ENCODE peak calls at places on chromosome 21, in four cellular contexts. G is K562, X is HepG2, B is GM12878. O is an unnamed sample.

GRCh38 chr21:42436914-42437313 is 33.2 kb downstream of the UBASH3A start:
- DNase-seq in G (no peak), X (no peak), B (no peak), O (no peak)

GRCh38 chr21:38669186-38669585 is 136.5 kb upstream of the ETS2 start:
- DNase-seq in G (peak), X (peak), B (no peak), O (no peak)

GRCh38 chr21:16773206-16773605 is 739.6 kb upstream of the CXADR start:
- DNase-seq in G (no peak), X (no peak), B (no peak), O (no peak)

GRCh38 chr21:21003701-21004100 is 5.5 kb downstream of the NCAM2 start:
- DNase-seq in G (peak), X (peak), B (no peak), O (peak)

GRCh38 chr21:39781331-39781730 is 36.3 kb downstream of the IGSF5 start:
- DNase-seq in G (no peak), X (no peak), B (no peak), O (no peak)

GRCh38 chr21:35291963-35292627 is 243.0 kb upstream of the RUNX1 start:
- DNase-seq in G (no peak), X (no peak), B (no peak), O (no peak)

GRCh38 chr21:31203371-31204054 is 140.5 kb downstream of the TIAM1 start:
- DNase-seq in G (no peak), X (no peak), B (no peak), O (peak)

GRCh38 chr21:36888466-36888865 is 78.0 kb downstream of the HLCS start:
- DNase-seq in G (peak), X (no peak), B (no peak), O (no peak)

GRCh38 chr21:14383596-14384210 is 757 bp upstream of the HSPA13 start:
- DNase-seq in G (peak), X (no peak), B (peak), O (no peak)

GRCh38 chr21:31111093-31111492 is 72.8 kb upstream of the KRTAP19-8 start:
- DNase-seq in G (no peak), X (no peak), B (no peak), O (no peak)

GRCh38 chr21:36699026-36699545 is at the start of gene SIM2:
- DNase-seq in G (peak), X (no peak), B (no peak), O (peak)

GRCh38 chr21:37452222-37452621 is 85.6 kb downstream of the DYRK1A start:
- DNase-seq in G (no peak), X (no peak), B (no peak), O (no peak)

GRCh38 chr21:17585875-17586450 is 26.7 kb downstream of the BTG3 start:
- DNase-seq in G (peak), X (peak), B (no peak), O (peak)

GRCh38 chr21:17467392-17467791 is 45.5 kb upstream of the CXADR start:
- DNase-seq in G (no peak), X (peak), B (no peak), O (no peak)

GRCh38 chr21:41112740-41113692 is 54.9 kb upstream of the BACE2 start:
- DNase-seq in G (no peak), X (no peak), B (no peak), O (no peak)

GRCh38 chr21:39633043-39633442 is 20.3 kb downstream of the B3GALT5 start:
- DNase-seq in G (no peak), X (no peak), B (no peak), O (peak)

GRCh38 chr21:42683371-42684108 is 30.1 kb downstream of the PDE9A start:
- DNase-seq in G (no peak), X (no peak), B (no peak), O (no peak)

GRCh38 chr21:42227909-42228708 is 9.2 kb downstream of the ABCG1 start:
- DNase-seq in G (peak), X (peak), B (peak), O (peak)

GRCh38 chr21:36164427-36164784 is 7.8 kb downstream of the DOP1B start:
- DNase-seq in G (peak), X (peak), B (no peak), O (no peak)

GRCh38 chr21:17542371-17542992 is 29.6 kb downstream of the CXADR start:
- DNase-seq in G (no peak), X (peak), B (no peak), O (no peak)

GRCh38 chr21:28099296-28099695 is 893.4 kb downstream of the LTN1 start:
- DNase-seq in G (no peak), X (no peak), B (no peak), O (no peak)

GRCh38 chr21:18030248-18030647 is 211.1 kb upstream of the C21orf91 start:
- DNase-seq in G (no peak), X (no peak), B (no peak), O (no peak)

GRCh38 chr21:14114251-14114650 is 96.5 kb downstream of the LIPI start:
- DNase-seq in G (no peak), X (no peak), B (no peak), O (no peak)

GRCh38 chr21:36706951-36707762 is 8.2 kb downstream of the SIM2 start:
- DNase-seq in G (peak), X (no peak), B (no peak), O (no peak)

GRCh38 chr21:39054066-39054465 is 129.2 kb downstream of the PSMG1 start:
- DNase-seq in G (no peak), X (no peak), B (no peak), O (no peak)

GRCh38 chr21:36960676-36961284 is 5.7 kb downstream of the HLCS start:
- DNase-seq in G (no peak), X (no peak), B (no peak), O (no peak)

GRCh38 chr21:17003221-17003620 is 509.6 kb upstream of the CXADR start:
- DNase-seq in G (no peak), X (no peak), B (no peak), O (no peak)

GRCh38 chr21:16945580-16945979 is 567.3 kb upstream of the CXADR start:
- DNase-seq in G (no peak), X (no peak), B (no peak), O (no peak)

GRCh38 chr21:36854391-36854790 is 112.1 kb downstream of the HLCS start:
- DNase-seq in G (peak), X (peak), B (no peak), O (no peak)

GRCh38 chr21:39613029-39613934 is 542 bp downstream of the B3GALT5 start:
- DNase-seq in G (no peak), X (no peak), B (no peak), O (no peak)

GRCh38 chr21:43917515-43918384 is 52.7 kb downstream of the AGPAT3 start:
- DNase-seq in G (peak), X (peak), B (peak), O (peak)

GRCh38 chr21:27190601-27191000 is 223.7 kb upstream of the ADAMTS5 start:
- DNase-seq in G (no peak), X (no peak), B (no peak), O (no peak)

GRCh38 chr21:38908537-38908936 is 102.8 kb downstream of the ETS2 start:
- DNase-seq in G (no peak), X (no peak), B (no peak), O (no peak)

GRCh38 chr21:41758550-41758949 is 8.3 kb downstream of the RIPK4 start:
- DNase-seq in G (no peak), X (no peak), B (no peak), O (peak)

DNA sequence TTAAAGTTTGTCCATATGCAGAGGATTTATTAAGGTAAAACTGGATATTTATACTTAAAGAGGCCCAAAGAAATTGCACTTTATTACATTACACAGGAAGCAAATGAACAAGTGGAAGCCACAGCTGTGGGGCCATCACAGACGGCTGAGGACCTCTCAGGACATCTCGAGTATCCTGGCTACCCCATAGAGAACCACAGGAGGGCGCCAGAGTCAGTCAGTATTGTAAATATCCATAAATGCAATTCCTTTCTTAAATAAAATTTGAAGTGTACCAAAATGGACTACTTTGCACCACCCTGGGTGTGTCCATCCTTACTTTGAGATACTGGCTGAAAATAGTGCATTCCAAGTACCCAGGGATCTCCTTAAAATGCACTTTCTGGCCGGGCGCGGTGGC is 257.2 kb downstream of the MRPL39 start:
- DNase-seq in G (peak), X (no peak), B (no peak), O (no peak)
- TF ChIP-seq ZNF274 in G (no peak), X (no peak), B (no peak), O (no peak)

GRCh38 chr21:45484318-45484717 is 57.9 kb downstream of the SLC19A1 start:
- DNase-seq in G (no peak), X (no peak), B (no peak), O (no peak)

GRCh38 chr21:45481566-45481965 is 60.7 kb downstream of the SLC19A1 start:
- DNase-seq in G (no peak), X (no peak), B (no peak), O (no peak)

GRCh38 chr21:45481977-45482898 is 60.0 kb downstream of the SLC19A1 start:
- DNase-seq in G (no peak), X (no peak), B (no peak), O (no peak)

GRCh38 chr21:45480701-45481500 is 61.3 kb downstream of the SLC19A1 start:
- DNase-seq in G (no peak), X (no peak), B (no peak), O (no peak)

GRCh38 chr21:45482899-45483821 is 59.1 kb downstream of the SLC19A1 start:
- DNase-seq in G (peak), X (no peak), B (no peak), O (no peak)
- TF ChIP-seq ZBTB33 in G (no peak), X (peak), B (no peak), O (no peak)

DNA sequence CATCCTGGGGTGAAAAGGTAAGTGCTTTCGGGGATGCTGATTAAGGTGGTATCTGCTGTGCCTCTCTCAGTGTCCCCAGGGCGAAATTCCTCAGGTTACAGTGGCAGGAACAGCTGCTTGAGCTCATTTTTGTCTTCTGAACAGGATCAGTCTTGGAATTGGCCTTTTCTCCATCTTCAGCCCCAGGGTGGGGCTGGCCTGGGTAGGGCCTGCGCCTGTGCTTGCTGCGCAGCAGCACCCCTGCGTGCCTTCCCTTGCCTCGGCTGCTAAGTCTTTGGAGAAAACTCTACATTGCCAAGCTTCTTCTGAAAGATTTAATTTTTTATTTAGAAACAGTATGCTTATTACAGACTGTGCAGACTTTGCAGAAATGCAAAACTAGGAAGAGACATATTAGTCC is 41.7 kb downstream of the ADARB1 start:
- DNase-seq in G (no peak), X (no peak), B (no peak), O (no peak)
- TF ChIP-seq ZNF274 in G (no peak), X (no peak), B (no peak), O (no peak)

DNA sequence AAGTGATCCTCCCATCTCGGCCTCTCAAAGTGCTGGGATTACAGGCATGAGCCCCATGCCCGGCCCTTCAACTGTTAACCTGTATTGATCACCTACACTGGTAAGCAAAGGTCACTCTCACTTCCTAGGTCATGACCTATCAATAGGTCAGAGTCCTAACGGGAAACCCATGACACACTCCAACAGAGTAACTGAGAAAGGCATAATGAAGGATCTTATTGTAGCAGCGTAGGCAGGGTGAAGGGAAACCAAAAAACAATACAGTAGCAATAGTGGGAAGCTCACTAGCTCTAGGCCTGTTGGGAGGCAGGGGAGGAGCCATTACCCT is 19.5 kb upstream of the IFNAR1 start:
- DNase-seq in G (no peak), X (no peak), B (no peak), O (no peak)
- TF ChIP-seq ZBTB33 in G (no peak), X (no peak), B (no peak), O (no peak)

GRCh38 chr21:33885158-33885514 is 30.5 kb downstream of the ATP5PO start:
- DNase-seq in G (no peak), X (no peak), B (no peak), O (no peak)

GRCh38 chr21:33880626-33881025 is 35.0 kb downstream of the ATP5PO start:
- DNase-seq in G (no peak), X (no peak), B (no peak), O (no peak)

GRCh38 chr21:33878824-33879223 is 36.8 kb downstream of the ATP5PO start:
- DNase-seq in G (no peak), X (no peak), B (no peak), O (no peak)

GRCh38 chr21:33884361-33885157 is 31.0 kb downstream of the ATP5PO start:
- DNase-seq in G (no peak), X (no peak), B (no peak), O (no peak)

GRCh38 chr21:33881689-33882440 is 33.7 kb downstream of the ATP5PO start:
- DNase-seq in G (no peak), X (no peak), B (no peak), O (no peak)
- TF ChIP-seq ZNF274 in G (no peak), X (no peak), B (no peak), O (no peak)

DNA sequence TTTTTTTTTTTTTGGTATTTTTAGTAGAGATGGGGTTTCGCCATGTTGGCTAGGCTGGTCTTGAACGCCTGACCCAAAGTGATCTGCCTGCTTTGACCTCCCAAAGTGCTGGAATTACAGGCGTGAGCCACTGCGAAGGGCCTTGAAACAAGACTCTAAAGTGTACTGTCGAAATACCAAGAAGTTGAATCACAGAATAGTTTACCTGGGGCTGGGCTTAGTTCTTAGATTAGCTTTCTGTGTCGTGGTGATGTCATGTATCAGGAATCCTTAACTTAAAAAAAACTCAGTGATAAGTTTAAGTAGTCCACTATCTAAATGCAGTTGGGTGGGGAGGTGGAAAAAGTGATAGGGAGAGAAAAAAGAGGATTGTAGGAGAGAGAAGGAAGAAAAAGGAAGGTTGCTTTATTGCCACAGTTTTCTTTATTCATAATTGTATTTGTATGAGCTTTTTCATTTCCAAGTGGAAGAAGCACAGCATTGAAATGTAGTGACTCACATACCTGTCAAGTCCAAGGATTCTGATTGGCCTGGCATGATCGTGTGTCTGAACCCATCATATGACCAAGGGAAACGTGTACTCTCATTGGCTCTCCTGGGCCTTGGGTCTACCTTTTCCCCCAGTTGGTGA is 13.4 kb downstream of the ITSN1 start:
- DNase-seq in G (peak), X (no peak), B (no peak), O (peak)
- TF ChIP-seq ZBTB33 in G (no peak), X (no peak), B (no peak), O (no peak)

GRCh38 chr21:29477941-29478340 is 179.2 kb downstream of the BACH1 start:
- DNase-seq in G (peak), X (no peak), B (no peak), O (no peak)
- TF ChIP-seq ZNF274 in G (no peak), X (no peak), B (no peak), O (no peak)